ENCODE peak calls at places on chromosomes 5 and 9, in nine cellular contexts. E is AG10803, V is NB4, I is psoas muscle, N is tibial nerve, B is foreskin fibroblast, R is fibroblast of the aortic adventitia, Z is right atrium auricular region, T is transverse colon. A is an unnamed sample.

GRCh38 chr5:20215257-20215656 is 227.3 kb upstream of the CDH18 start:
- DNase-seq in N (no peak), Z (no peak), V (no peak), B (no peak), R (no peak), T (no peak), I (no peak), E (no peak), A (no peak)

GRCh38 chr9:72557549-72557948 is 36.1 kb downstream of the TMC1 start:
- DNase-seq in I (peak), B (peak), Z (no peak), N (no peak), T (peak), V (peak), E (peak), R (peak), A (peak)

GRCh38 chr5:78720234-78720985 is 71.8 kb upstream of the LHFPL2 start:
- DNase-seq in Z (no peak), E (no peak), T (peak), V (no peak), I (no peak), R (no peak), B (no peak), N (no peak), A (no peak)

GRCh38 chr5:24749701-24750100 is 104.9 kb upstream of the CDH10 start:
- DNase-seq in V (no peak), R (peak), Z (no peak), B (no peak), E (peak), T (no peak), N (no peak), I (no peak), A (no peak)

GRCh38 chr5:135433626-135434426 is 13.3 kb downstream of the DCANP1 start:
- DNase-seq in V (peak), T (no peak), Z (no peak), B (peak), I (no peak), R (peak), E (peak), N (no peak), A (no peak)

GRCh38 chr5:16585028-16585667 is 31.6 kb downstream of the RETREG1 start:
- DNase-seq in Z (peak), T (no peak), E (no peak), B (no peak), V (no peak), I (no peak), R (no peak), N (no peak), A (no peak)

GRCh38 chr5:73974871-73975351 is 348.9 kb downstream of the ARHGEF28 start:
- DNase-seq in T (no peak), R (peak), I (no peak), V (no peak), N (no peak), B (no peak), E (peak), Z (no peak), A (no peak)

GRCh38 chr5:145510324-145510723 is 324.8 kb downstream of the PRELID2 start:
- DNase-seq in T (no peak), B (peak), V (peak), I (peak), E (peak), R (peak), N (no peak), Z (no peak), A (no peak)

GRCh38 chr5:94793113-94793815 is 174.8 kb downstream of the SLF1 start:
- DNase-seq in Z (no peak), I (no peak), N (no peak), V (peak), E (peak), T (no peak), B (peak), R (peak), A (no peak)

GRCh38 chr9:33250458-33250995 is 10.6 kb downstream of the SPINK4 start:
- DNase-seq in R (peak), N (no peak), Z (no peak), B (peak), V (no peak), E (peak), T (no peak), I (no peak), A (no peak)

DNA sequence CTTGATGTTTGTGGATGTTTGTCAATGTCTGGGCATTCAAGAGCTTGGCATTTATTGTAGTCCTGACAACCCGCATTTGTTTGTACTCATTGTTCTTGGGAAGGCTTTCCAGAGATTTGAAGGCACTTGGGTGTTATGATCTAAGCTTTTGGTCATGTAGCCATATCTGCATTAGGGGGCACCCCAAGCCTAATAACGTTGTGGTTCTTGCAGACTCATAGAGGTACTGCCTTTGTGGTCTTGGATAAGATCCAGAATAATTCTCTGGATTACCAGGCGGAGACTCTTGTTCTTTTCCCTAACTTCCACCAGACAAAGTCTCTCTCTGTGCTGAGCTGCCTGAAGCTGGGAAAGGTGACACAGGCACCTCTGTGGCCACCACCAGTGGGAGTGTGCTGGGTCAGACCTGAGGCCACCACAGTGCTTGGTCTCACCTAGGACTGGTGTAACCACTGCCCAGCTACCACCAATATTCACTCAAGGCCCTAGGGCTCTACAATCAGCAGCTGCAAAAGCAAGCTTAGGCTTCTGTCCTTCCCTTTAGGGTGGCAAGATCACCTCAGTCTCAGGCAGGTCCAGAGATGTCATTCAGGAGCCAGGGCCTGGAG is 144.4 kb upstream of the TAS2R1 start:
- DNase-seq in V (no peak), T (no peak), R (peak), E (peak), B (peak), Z (no peak), I (no peak), N (no peak), A (no peak)
- TF ChIP-seq CTCF in V (no peak), T (no peak), R (peak), E (peak), B (peak), Z (no peak), I (no peak), N (no peak), A (peak)

DNA sequence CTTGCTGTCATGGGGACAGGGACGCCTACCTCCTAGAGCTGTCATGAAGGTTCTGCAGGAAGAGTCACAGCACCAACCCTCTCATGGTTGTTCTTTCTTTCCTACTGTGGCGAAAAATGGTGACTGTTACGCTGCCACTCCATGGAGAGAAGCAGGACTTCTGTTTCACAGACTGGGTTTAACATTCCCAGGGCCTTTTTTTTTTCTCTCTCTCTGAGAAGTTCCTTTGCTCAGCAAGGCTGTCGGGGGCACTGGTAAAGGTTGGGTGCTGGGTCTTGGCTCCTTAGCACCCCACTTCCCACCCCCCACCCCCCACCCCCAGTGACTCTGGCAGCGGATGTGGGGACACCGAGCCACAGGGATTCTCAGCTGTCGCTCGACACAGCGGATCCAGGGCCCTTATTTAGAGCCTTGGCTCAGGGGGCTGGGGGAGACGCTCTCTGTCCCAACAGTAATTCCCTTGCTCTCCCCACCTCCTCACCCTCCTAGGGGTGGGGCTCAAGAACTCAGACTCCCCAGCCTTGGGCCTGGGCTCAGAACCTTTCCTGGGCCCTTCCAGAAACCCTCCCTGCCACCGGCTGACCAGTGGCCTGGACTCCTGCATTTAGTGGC is 34.4 kb downstream of the DUSP1 start:
- DNase-seq in E (no peak), I (no peak), B (no peak), N (no peak), V (no peak), T (no peak), Z (no peak), R (no peak), A (no peak)
- TF ChIP-seq CTCF in E (peak), I (no peak), B (no peak), N (no peak), V (no peak), T (no peak), Z (no peak), R (no peak), A (no peak)

GRCh38 chr5:71743135-71743534 is 24.1 kb downstream of the CARTPT start:
- DNase-seq in T (no peak), B (no peak), I (no peak), R (no peak), Z (no peak), V (no peak), E (no peak), N (no peak), A (no peak)

GRCh38 chr5:71740015-71740753 is 21.1 kb downstream of the CARTPT start:
- DNase-seq in E (no peak), V (no peak), Z (no peak), I (no peak), T (no peak), B (no peak), N (no peak), R (no peak), A (no peak)

GRCh38 chr5:71747182-71747581 is 28.1 kb downstream of the CARTPT start:
- DNase-seq in R (no peak), V (no peak), I (no peak), B (no peak), T (no peak), N (no peak), Z (no peak), E (no peak), A (no peak)

GRCh38 chr5:71748360-71748759 is 29.3 kb downstream of the CARTPT start:
- DNase-seq in N (peak), E (no peak), R (no peak), T (peak), Z (no peak), B (no peak), V (no peak), I (peak), A (no peak)

GRCh38 chr5:71744009-71744792 is 25.1 kb downstream of the CARTPT start:
- DNase-seq in R (no peak), B (no peak), T (peak), E (no peak), Z (no peak), V (no peak), N (no peak), I (no peak), A (no peak)
- TF ChIP-seq CTCF in R (no peak), B (no peak), T (no peak), E (no peak), Z (no peak), V (no peak), N (no peak), I (no peak), A (no peak)

DNA sequence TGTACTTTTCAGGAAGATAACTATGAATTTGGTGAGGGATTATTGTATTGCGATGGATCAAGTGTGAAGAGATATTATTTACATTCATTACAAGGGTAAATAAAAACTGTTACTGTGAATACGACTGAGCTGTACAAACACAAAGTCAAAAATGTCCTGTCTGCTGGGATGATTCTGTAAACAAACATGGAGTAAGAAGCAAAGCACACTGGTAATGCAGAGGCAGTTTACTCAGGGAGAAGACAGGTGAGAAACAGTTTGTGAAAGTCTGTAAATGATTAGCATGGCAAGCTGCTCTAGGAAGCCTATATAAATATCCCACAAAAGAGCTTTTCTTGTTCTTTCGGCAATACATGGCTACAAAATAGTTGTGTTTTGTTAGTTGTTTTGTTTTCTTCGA is 115.4 kb upstream of the GNA14 start:
- DNase-seq in N (no peak), V (no peak), T (no peak), B (no peak), I (no peak), R (no peak), E (no peak), Z (no peak), A (no peak)
- TF ChIP-seq CTCF in N (no peak), V (no peak), T (no peak), B (no peak), I (no peak), R (no peak), E (no peak), Z (no peak), A (no peak)

A was measured in AG09319.